ENCODE peak calls at places on chromosome 5, in four cellular contexts. One of them, this sample, is unnamed.

GRCh38 chr5:143161893-143162520 is 241.5 kb downstream of the NR3C1 start:
- DNase-seq in naive B cell: no peak
- DNase-seq in upper lobe of right lung: no peak
- DNase-seq in activated T-helper 1 cell treated with Interleukin-2 at 50 U/mL for 16 hours: no peak
- DNase-seq in this sample: peak; percentile 44

GRCh38 chr5:74627511-74628120 is 12.9 kb downstream of the ENC1 start:
- DNase-seq in upper lobe of right lung: no peak
- DNase-seq in naive B cell: no peak
- DNase-seq in activated T-helper 1 cell treated with Interleukin-2 at 50 U/mL for 16 hours: no peak
- DNase-seq in this sample: no peak

GRCh38 chr5:143207058-143207457 is 196.4 kb downstream of the NR3C1 start:
- DNase-seq in activated T-helper 1 cell treated with Interleukin-2 at 50 U/mL for 16 hours: no peak
- DNase-seq in upper lobe of right lung: no peak
- DNase-seq in naive B cell: no peak
- DNase-seq in this sample: no peak

GRCh38 chr5:6574111-6574510 is 58.7 kb downstream of the NSUN2 start:
- DNase-seq in activated T-helper 1 cell treated with Interleukin-2 at 50 U/mL for 16 hours: no peak
- DNase-seq in upper lobe of right lung: no peak
- DNase-seq in naive B cell: no peak
- DNase-seq in this sample: no peak

GRCh38 chr5:13540154-13540815 is 404.2 kb downstream of the DNAH5 start:
- DNase-seq in activated T-helper 1 cell treated with Interleukin-2 at 50 U/mL for 16 hours: no peak
- DNase-seq in naive B cell: no peak
- DNase-seq in upper lobe of right lung: no peak
- DNase-seq in this sample: no peak

GRCh38 chr5:1517838-1518237 is 5.9 kb downstream of the LPCAT1 start:
- DNase-seq in activated T-helper 1 cell treated with Interleukin-2 at 50 U/mL for 16 hours: no peak
- DNase-seq in upper lobe of right lung: peak; percentile 64
- DNase-seq in naive B cell: no peak
- DNase-seq in this sample: no peak

GRCh38 chr5:435156-435790 is 7.7 kb upstream of the EXOC3 start:
- DNase-seq in naive B cell: no peak
- DNase-seq in upper lobe of right lung: peak; percentile 58
- DNase-seq in activated T-helper 1 cell treated with Interleukin-2 at 50 U/mL for 16 hours: no peak
- DNase-seq in this sample: no peak

GRCh38 chr5:643811-644271 is 31.7 kb downstream of the CEP72 start:
- DNase-seq in upper lobe of right lung: peak; percentile 52
- DNase-seq in activated T-helper 1 cell treated with Interleukin-2 at 50 U/mL for 16 hours: no peak
- DNase-seq in naive B cell: no peak
- DNase-seq in this sample: no peak

GRCh38 chr5:77946381-77947050 is 170.4 kb upstream of the TBCA start:
- DNase-seq in naive B cell: no peak
- DNase-seq in activated T-helper 1 cell treated with Interleukin-2 at 50 U/mL for 16 hours: no peak
- DNase-seq in upper lobe of right lung: no peak
- DNase-seq in this sample: peak; percentile 75

GRCh38 chr5:9562101-9562500 is 16.2 kb upstream of the SEMA5A start:
- DNase-seq in naive B cell: no peak
- DNase-seq in upper lobe of right lung: no peak
- DNase-seq in activated T-helper 1 cell treated with Interleukin-2 at 50 U/mL for 16 hours: no peak
- DNase-seq in this sample: no peak

GRCh38 chr5:148932355-148932935 is 106.0 kb downstream of the ADRB2 start:
- DNase-seq in upper lobe of right lung: no peak
- DNase-seq in activated T-helper 1 cell treated with Interleukin-2 at 50 U/mL for 16 hours: no peak
- DNase-seq in naive B cell: no peak
- DNase-seq in this sample: no peak

GRCh38 chr5:32778403-32778802 is 67.3 kb downstream of the NPR3 start:
- DNase-seq in upper lobe of right lung: no peak
- DNase-seq in naive B cell: no peak
- DNase-seq in activated T-helper 1 cell treated with Interleukin-2 at 50 U/mL for 16 hours: no peak
- DNase-seq in this sample: no peak

GRCh38 chr5:59188415-59189225 is 605.7 kb downstream of the RAB3C start:
- DNase-seq in activated T-helper 1 cell treated with Interleukin-2 at 50 U/mL for 16 hours: peak; percentile 33
- DNase-seq in upper lobe of right lung: peak; percentile 82
- DNase-seq in naive B cell: peak; percentile 57
- DNase-seq in this sample: peak; percentile 41

GRCh38 chr5:134111741-134112647 is 2.5 kb upstream of the TCF7 start:
- DNase-seq in naive B cell: no peak
- DNase-seq in upper lobe of right lung: no peak
- DNase-seq in activated T-helper 1 cell treated with Interleukin-2 at 50 U/mL for 16 hours: no peak
- DNase-seq in this sample: no peak

GRCh38 chr5:179912951-179913350 is 5.3 kb upstream of the TBC1D9B start:
- DNase-seq in activated T-helper 1 cell treated with Interleukin-2 at 50 U/mL for 16 hours: no peak
- DNase-seq in upper lobe of right lung: no peak
- DNase-seq in naive B cell: no peak
- DNase-seq in this sample: no peak

GRCh38 chr5:170254056-170254455 is 21.3 kb downstream of the C5orf58 start:
- DNase-seq in naive B cell: no peak
- DNase-seq in upper lobe of right lung: no peak
- DNase-seq in activated T-helper 1 cell treated with Interleukin-2 at 50 U/mL for 16 hours: peak; percentile 59
- DNase-seq in this sample: no peak

GRCh38 chr5:146447734-146448380 is 724 bp downstream of the TCERG1 start:
- DNase-seq in upper lobe of right lung: no peak
- DNase-seq in activated T-helper 1 cell treated with Interleukin-2 at 50 U/mL for 16 hours: no peak
- DNase-seq in naive B cell: no peak
- DNase-seq in this sample: no peak

GRCh38 chr5:139946440-139946839 is 96.7 kb downstream of the NRG2 start:
- DNase-seq in activated T-helper 1 cell treated with Interleukin-2 at 50 U/mL for 16 hours: no peak
- DNase-seq in upper lobe of right lung: no peak
- DNase-seq in naive B cell: peak; percentile 20
- DNase-seq in this sample: no peak

GRCh38 chr5:173592050-173592669 is 24.3 kb downstream of the BOD1 start:
- DNase-seq in activated T-helper 1 cell treated with Interleukin-2 at 50 U/mL for 16 hours: no peak
- DNase-seq in naive B cell: no peak
- DNase-seq in upper lobe of right lung: no peak
- DNase-seq in this sample: no peak

GRCh38 chr5:159415301-159415937 is 85.1 kb upstream of the IL12B start:
- DNase-seq in upper lobe of right lung: no peak
- DNase-seq in naive B cell: no peak
- DNase-seq in activated T-helper 1 cell treated with Interleukin-2 at 50 U/mL for 16 hours: no peak
- DNase-seq in this sample: no peak

GRCh38 chr5:57779383-57780223 is 297.0 kb upstream of the ACTBL2 start:
- DNase-seq in naive B cell: peak; percentile 17
- DNase-seq in upper lobe of right lung: no peak
- DNase-seq in activated T-helper 1 cell treated with Interleukin-2 at 50 U/mL for 16 hours: no peak
- DNase-seq in this sample: peak; percentile 61

GRCh38 chr5:127870914-127871313 is 167.7 kb downstream of the CCDC192 start:
- DNase-seq in upper lobe of right lung: peak; percentile 86
- DNase-seq in activated T-helper 1 cell treated with Interleukin-2 at 50 U/mL for 16 hours: no peak
- DNase-seq in naive B cell: no peak
- DNase-seq in this sample: no peak

GRCh38 chr5:31993182-31993961 is 180.7 kb downstream of the GOLPH3 start:
- DNase-seq in naive B cell: no peak
- DNase-seq in activated T-helper 1 cell treated with Interleukin-2 at 50 U/mL for 16 hours: no peak
- DNase-seq in upper lobe of right lung: no peak
- DNase-seq in this sample: peak; percentile 80

GRCh38 chr5:157306690-157307089 is 40.8 kb downstream of the CYFIP2 start:
- DNase-seq in upper lobe of right lung: no peak
- DNase-seq in naive B cell: peak; percentile 39
- DNase-seq in activated T-helper 1 cell treated with Interleukin-2 at 50 U/mL for 16 hours: peak; percentile 25
- DNase-seq in this sample: no peak

GRCh38 chr5:138955013-138955660 is 80.0 kb upstream of the LRRTM2 start:
- DNase-seq in naive B cell: no peak
- DNase-seq in activated T-helper 1 cell treated with Interleukin-2 at 50 U/mL for 16 hours: no peak
- DNase-seq in upper lobe of right lung: no peak
- DNase-seq in this sample: no peak

GRCh38 chr5:157516626-157517325 is 56.8 kb downstream of the NIPAL4 start:
- DNase-seq in naive B cell: no peak
- DNase-seq in upper lobe of right lung: no peak
- DNase-seq in activated T-helper 1 cell treated with Interleukin-2 at 50 U/mL for 16 hours: no peak
- DNase-seq in this sample: peak; percentile 70

GRCh38 chr5:68337235-68337634 is 121.7 kb downstream of the PIK3R1 start:
- DNase-seq in upper lobe of right lung: no peak
- DNase-seq in naive B cell: no peak
- DNase-seq in activated T-helper 1 cell treated with Interleukin-2 at 50 U/mL for 16 hours: no peak
- DNase-seq in this sample: no peak

GRCh38 chr5:172797800-172798199 is 26.8 kb upstream of the DUSP1 start:
- DNase-seq in activated T-helper 1 cell treated with Interleukin-2 at 50 U/mL for 16 hours: no peak
- DNase-seq in upper lobe of right lung: peak; percentile 29
- DNase-seq in naive B cell: no peak
- DNase-seq in this sample: no peak

GRCh38 chr5:135843571-135844337 is 9.3 kb downstream of the SLC25A48 start:
- DNase-seq in activated T-helper 1 cell treated with Interleukin-2 at 50 U/mL for 16 hours: no peak
- DNase-seq in upper lobe of right lung: no peak
- DNase-seq in naive B cell: no peak
- DNase-seq in this sample: no peak

GRCh38 chr5:150022163-150022540 is 21.6 kb downstream of the HMGXB3 start:
- DNase-seq in upper lobe of right lung: no peak
- DNase-seq in activated T-helper 1 cell treated with Interleukin-2 at 50 U/mL for 16 hours: no peak
- DNase-seq in naive B cell: no peak
- DNase-seq in this sample: peak; percentile 42

GRCh38 chr5:160956011-160956410 is 104.0 kb upstream of the ATP10B start:
- DNase-seq in naive B cell: no peak
- DNase-seq in upper lobe of right lung: no peak
- DNase-seq in activated T-helper 1 cell treated with Interleukin-2 at 50 U/mL for 16 hours: no peak
- DNase-seq in this sample: no peak

GRCh38 chr5:13944564-13945195 is at the start of gene DNAH5:
- DNase-seq in upper lobe of right lung: no peak
- DNase-seq in naive B cell: no peak
- DNase-seq in activated T-helper 1 cell treated with Interleukin-2 at 50 U/mL for 16 hours: no peak
- DNase-seq in this sample: no peak

GRCh38 chr5:154646841-154647759 is 108.1 kb upstream of the LARP1 start:
- DNase-seq in upper lobe of right lung: peak; percentile 86
- DNase-seq in activated T-helper 1 cell treated with Interleukin-2 at 50 U/mL for 16 hours: no peak
- DNase-seq in naive B cell: peak; percentile 12
- DNase-seq in this sample: no peak

GRCh38 chr5:174344335-174344734 is 298.8 kb downstream of the NSG2 start:
- DNase-seq in activated T-helper 1 cell treated with Interleukin-2 at 50 U/mL for 16 hours: no peak
- DNase-seq in upper lobe of right lung: no peak
- DNase-seq in naive B cell: no peak
- DNase-seq in this sample: no peak

GRCh38 chr5:126851441-126852103 is 74.6 kb downstream of the LMNB1 start:
- DNase-seq in upper lobe of right lung: no peak
- DNase-seq in naive B cell: no peak
- DNase-seq in activated T-helper 1 cell treated with Interleukin-2 at 50 U/mL for 16 hours: no peak
- DNase-seq in this sample: no peak

GRCh38 chr5:102858808-102859207 is 103.7 kb downstream of the PAM start:
- DNase-seq in naive B cell: no peak
- DNase-seq in activated T-helper 1 cell treated with Interleukin-2 at 50 U/mL for 16 hours: no peak
- DNase-seq in upper lobe of right lung: no peak
- DNase-seq in this sample: no peak

GRCh38 chr5:179194941-179195381 is 134.8 kb downstream of the ZNF354C start:
- DNase-seq in activated T-helper 1 cell treated with Interleukin-2 at 50 U/mL for 16 hours: no peak
- DNase-seq in upper lobe of right lung: peak; percentile 53
- DNase-seq in naive B cell: no peak
- DNase-seq in this sample: no peak

GRCh38 chr5:98904786-98905185 is 24.0 kb downstream of the CHD1 start:
- DNase-seq in naive B cell: no peak
- DNase-seq in activated T-helper 1 cell treated with Interleukin-2 at 50 U/mL for 16 hours: no peak
- DNase-seq in upper lobe of right lung: no peak
- DNase-seq in this sample: peak; percentile 7

GRCh38 chr5:35230043-35230611 is at the start of gene PRLR:
- DNase-seq in upper lobe of right lung: peak; percentile 66
- DNase-seq in naive B cell: no peak
- DNase-seq in activated T-helper 1 cell treated with Interleukin-2 at 50 U/mL for 16 hours: no peak
- DNase-seq in this sample: no peak

GRCh38 chr5:135236187-135236835 is 162.7 kb downstream of the MACROH2A1 start:
- DNase-seq in naive B cell: no peak
- DNase-seq in upper lobe of right lung: peak; percentile 32
- DNase-seq in activated T-helper 1 cell treated with Interleukin-2 at 50 U/mL for 16 hours: no peak
- DNase-seq in this sample: no peak

This sample was measured in HTR-8/SVneo.